ENCODE peak calls at places on chromosomes 6 and 20, in six cellular contexts. L, A, N, V, Q and Z are unnamed samples.

GRCh38 chr6:113328886-113329381 is 528.2 kb upstream of the MARCKS start:
- DNase-seq in L (no peak), A (no peak), N (no peak), V (no peak), Q (no peak), Z (no peak)

GRCh38 chr6:88374556-88374955 is 208.4 kb upstream of the CNR1 start:
- DNase-seq in L (no peak), A (no peak), N (no peak), V (no peak), Q (no peak), Z (no peak)

GRCh38 chr20:50303573-50304500 is 113.2 kb downstream of the CEBPB start:
- DNase-seq in L (peak; percentile 86), A (peak; percentile 90), N (peak; percentile 57), V (no peak), Q (no peak), Z (peak; percentile 29)

GRCh38 chr20:48690888-48691287 is 136.9 kb downstream of the PREX1 start:
- DNase-seq in L (peak; percentile 37), A (peak; percentile 57), N (no peak), V (no peak), Q (no peak), Z (no peak)

GRCh38 chr6:100730581-100730980 is 150.5 kb downstream of the ASCC3 start:
- DNase-seq in L (no peak), A (no peak), N (no peak), V (no peak), Q (no peak), Z (no peak)

GRCh38 chr6:107956586-107957164 is 1.3 kb downstream of the SEC63 start:
- DNase-seq in L (no peak), A (no peak), N (peak; percentile 39), V (no peak), Q (no peak), Z (peak; percentile 48)

GRCh38 chr6:21935561-21936028 is 342.0 kb downstream of the SOX4 start:
- DNase-seq in L (peak; percentile 50), A (peak; percentile 41), N (peak; percentile 61), V (no peak), Q (no peak), Z (peak; percentile 58)

GRCh38 chr6:98927534-98927933 is 20.2 kb downstream of the FBXL4 start:
- DNase-seq in L (peak; percentile 2), A (peak; percentile 86), N (no peak), V (no peak), Q (no peak), Z (no peak)

GRCh38 chr20:1327241-1327653 is 1.7 kb downstream of the SDCBP2 start:
- DNase-seq in L (no peak), A (no peak), N (peak; percentile 53), V (no peak), Q (no peak), Z (peak; percentile 70)

GRCh38 chr6:85923013-85923430 is 280.3 kb upstream of the SYNCRIP start:
- DNase-seq in L (peak; percentile 53), A (peak; percentile 37), N (peak; percentile 82), V (no peak), Q (peak; percentile 23), Z (peak; percentile 73)

GRCh38 chr6:160691617-160692016 is 10.4 kb upstream of the PLG start:
- DNase-seq in L (no peak), A (no peak), N (no peak), V (no peak), Q (no peak), Z (no peak)

GRCh38 chr6:26358511-26358981 is 6.5 kb upstream of the BTN3A2 start:
- DNase-seq in L (no peak), A (no peak), N (no peak), V (no peak), Q (peak; percentile 72), Z (no peak)

GRCh38 chr20:17901971-17902370 is 66.6 kb downstream of the SNX5 start:
- DNase-seq in L (no peak), A (no peak), N (no peak), V (no peak), Q (no peak), Z (no peak)

GRCh38 chr6:119044263-119044662 is 34.2 kb downstream of the FAM184A start:
- DNase-seq in L (no peak), A (no peak), N (no peak), V (no peak), Q (no peak), Z (no peak)

GRCh38 chr20:42744756-42745465 is 444.8 kb downstream of the PTPRT start:
- DNase-seq in L (no peak), A (no peak), N (no peak), V (no peak), Q (no peak), Z (no peak)

GRCh38 chr6:33151050-33151449 is 41.2 kb downstream of the COL11A2 start:
- DNase-seq in L (no peak), A (no peak), N (no peak), V (no peak), Q (no peak), Z (no peak)

GRCh38 chr6:47308674-47309325 is 905 bp downstream of the TNFRSF21 start:
- DNase-seq in L (no peak), A (peak; percentile 14), N (peak; percentile 32), V (no peak), Q (peak; percentile 31), Z (no peak)

GRCh38 chr6:106162926-106163325 is 76.8 kb downstream of the PRDM1 start:
- DNase-seq in L (no peak), A (no peak), N (no peak), V (no peak), Q (no peak), Z (no peak)

GRCh38 chr20:17614176-17614811 is 44.4 kb downstream of the DSTN start:
- DNase-seq in L (no peak), A (no peak), N (peak; percentile 49), V (no peak), Q (no peak), Z (no peak)

GRCh38 chr6:122576888-122577287 is 33.3 kb upstream of the PKIB start:
- DNase-seq in L (no peak), A (no peak), N (no peak), V (no peak), Q (no peak), Z (no peak)

GRCh38 chr6:122578961-122579360 is 31.2 kb upstream of the PKIB start:
- DNase-seq in L (no peak), A (no peak), N (no peak), V (no peak), Q (no peak), Z (no peak)

GRCh38 chr6:122580731-122581130 is 29.5 kb upstream of the PKIB start:
- DNase-seq in L (peak; percentile 2), A (no peak), N (peak; percentile 74), V (no peak), Q (no peak), Z (peak; percentile 78)
- TF ChIP-seq CTCF in L (peak; percentile 26), A (no peak), N (peak; percentile 34), V (no peak), Q (no peak), Z (peak; percentile 40)

DNA sequence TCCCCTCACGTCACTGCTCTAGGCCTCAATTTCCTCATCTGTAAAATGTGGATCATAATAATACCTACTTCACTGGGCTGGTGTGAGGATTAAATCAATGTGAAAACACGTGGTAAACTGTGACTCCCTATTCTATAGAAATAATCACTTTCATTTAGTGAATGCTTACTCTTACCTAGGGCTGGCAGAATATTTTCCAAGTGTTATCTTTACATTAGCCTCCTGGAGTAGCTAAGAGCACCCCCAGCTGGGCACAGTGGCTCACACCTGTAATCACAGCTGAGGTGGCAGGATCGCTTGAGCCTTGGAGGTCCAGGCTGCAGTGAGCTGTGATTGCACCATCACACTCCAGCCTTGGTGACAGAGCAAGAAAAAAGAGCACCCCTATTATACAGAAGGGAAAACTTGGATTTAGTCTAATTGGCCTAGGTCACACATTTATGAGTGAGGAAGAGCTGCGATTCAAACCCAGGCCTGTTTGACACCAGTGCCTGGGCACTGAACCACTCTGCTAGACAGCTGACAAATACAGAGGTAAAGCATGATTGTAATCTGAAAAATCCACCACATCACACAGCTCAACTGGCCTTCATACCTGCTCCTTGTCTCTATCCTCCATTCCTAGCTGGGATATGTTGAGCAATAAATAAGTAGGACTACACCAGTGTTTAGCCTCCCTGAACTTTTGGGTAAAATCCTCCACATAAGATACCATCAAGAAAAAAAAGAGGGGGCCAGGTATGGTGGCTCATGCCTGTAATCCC is 1.4 kb upstream of the SNTA1 start:
- DNase-seq in L (peak; percentile 61), A (peak; percentile 36), N (peak; percentile 62), V (no peak), Q (no peak), Z (peak; percentile 32)
- TF ChIP-seq CTCF in L (peak; percentile 15), A (no peak), N (peak; percentile 42), V (no peak), Q (peak; percentile 28), Z (peak; percentile 25)

GRCh38 chr6:116528163-116528562 is 16.7 kb downstream of the CALHM5 start:
- DNase-seq in L (no peak), A (no peak), N (peak; percentile 21), V (no peak), Q (no peak), Z (no peak)
- TF ChIP-seq CTCF in L (no peak), A (no peak), N (no peak), V (no peak), Q (no peak), Z (no peak)

GRCh38 chr6:27471365-27472115 is 1.4 kb downstream of the ZNF184 start:
- DNase-seq in L (no peak), A (no peak), N (no peak), V (no peak), Q (no peak), Z (no peak)
- TF ChIP-seq CTCF in L (no peak), A (no peak), N (no peak), V (no peak), Q (no peak), Z (no peak)

DNA sequence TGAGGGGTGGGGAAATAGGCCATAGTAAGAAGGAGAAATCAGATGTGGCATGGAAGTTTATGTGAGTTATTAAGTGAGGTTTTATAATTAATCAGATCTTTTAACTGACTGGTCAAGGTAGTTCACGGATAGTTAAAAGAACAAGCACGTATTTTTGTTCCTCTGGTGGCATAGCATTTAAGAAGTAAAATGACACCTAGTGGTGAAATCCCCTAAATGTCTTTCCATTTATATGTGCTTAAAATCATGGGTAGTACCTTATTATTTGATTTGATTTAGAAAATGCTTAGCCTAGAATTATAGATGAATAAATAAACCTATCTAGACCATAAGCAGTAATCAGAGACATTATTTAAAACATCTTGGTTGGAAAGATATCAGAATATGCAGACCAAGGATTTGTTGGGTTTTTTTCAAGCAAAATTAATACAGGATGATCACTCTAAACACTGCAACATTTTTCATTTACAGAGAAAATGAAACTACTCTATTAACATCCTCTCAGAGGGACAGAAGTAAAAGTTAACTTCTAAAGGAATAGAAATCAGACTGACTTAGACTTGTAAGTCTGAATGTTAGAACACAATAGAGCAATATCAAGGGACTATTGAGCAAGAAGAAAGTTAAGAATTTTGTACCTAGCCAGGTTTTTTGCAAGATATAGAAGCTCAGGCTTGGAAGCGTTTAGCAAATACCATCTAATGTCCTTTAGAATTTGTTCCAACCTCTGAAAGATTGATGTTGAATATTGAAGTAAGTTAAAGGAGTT is 81.1 kb downstream of the STXBP5 start:
- DNase-seq in L (no peak), A (no peak), N (peak; percentile 57), V (no peak), Q (peak; percentile 21), Z (peak; percentile 64)
- TF ChIP-seq CTCF in L (no peak), A (peak; percentile 55), N (peak; percentile 42), V (peak; percentile 49), Q (peak; percentile 34), Z (peak; percentile 40)